ENCODE peak calls at places on chromosomes 13 and 19, in four cellular contexts. K, U, L and W are unnamed samples.

GRCh38 chr13:45105895-45106294 is 14.4 kb upstream of the GTF2F2 start:
- DNase-seq in L (no peak), U (no peak), K (no peak), W (no peak)

GRCh38 chr19:14517840-14518505 is at the start of gene DNAJB1:
- DNase-seq in K (no peak), U (no peak), L (peak), W (no peak)

GRCh38 chr19:48992571-48993174 is 436 bp downstream of the GYS1 start:
- DNase-seq in K (no peak), U (no peak), L (no peak), W (no peak)

GRCh38 chr13:90757127-90757680 is 590.3 kb upstream of the MIR17HG start:
- DNase-seq in K (no peak), L (no peak), U (no peak), W (no peak)

GRCh38 chr13:27355894-27356293 is 68.5 kb upstream of the GTF3A start:
- DNase-seq in L (no peak), U (no peak), K (no peak), W (no peak)

GRCh38 chr19:53537126-53537522 is 821 bp upstream of the ZNF331 start:
- DNase-seq in U (no peak), K (no peak), L (no peak), W (no peak)

GRCh38 chr13:75458696-75459422 is 23.1 kb downstream of the TBC1D4 start:
- DNase-seq in U (no peak), L (no peak), K (no peak), W (no peak)

GRCh38 chr13:51927129-51927528 is 65.4 kb downstream of the CCDC70 start:
- DNase-seq in K (no peak), U (no peak), L (no peak), W (no peak)

GRCh38 chr13:23087884-23088283 is 92.9 kb upstream of the SGCG start:
- DNase-seq in U (no peak), K (no peak), L (no peak), W (no peak)

GRCh38 chr19:38335949-38336637 is 463 bp downstream of the CATSPERG start:
- DNase-seq in K (peak), L (peak), U (peak), W (peak)

GRCh38 chr19:47723573-47723923 is 10.3 kb downstream of the EHD2 start:
- DNase-seq in U (peak), K (no peak), L (no peak), W (no peak)